ENCODE peak calls at places on chromosomes 2 and 18, in eight cellular contexts. F is stimulated activated CD4-positive, alpha-beta T cell treated with anti-CD3 and anti-CD28 coated beads, Interleukin-1b, Interleukin-23, amount 100 ng/mL, for 24 hours; K is T-helper 9 cell; U is activated gamma-delta T cell treated with Interleukin-2 at 50 U/mL for 16 hours; V is neural crest cell; C is heart right ventricle; S is GM10248; G is pons. R is an unnamed sample.

GRCh38 chr18:12287684-12288405 is 20.2 kb upstream of the TUBB6 start:
- DNase-seq in C (peak; percentile 74), G (no peak), K (no peak), V (no peak), F (no peak), U (no peak), S (no peak), R (no peak)

GRCh38 chr2:38509322-38509946 is 93.3 kb downstream of the HNRNPLL start:
- DNase-seq in F (no peak), U (no peak), V (no peak), S (no peak), G (no peak), K (no peak), C (no peak), R (no peak)

GRCh38 chr2:168999668-169000213 is 31.4 kb downstream of the ABCB11 start:
- DNase-seq in C (no peak), U (no peak), S (no peak), K (no peak), V (no peak), F (no peak), G (no peak), R (no peak)

GRCh38 chr2:112322919-112323318 is 47.5 kb downstream of the ZC3H6 start:
- DNase-seq in U (no peak), C (no peak), S (no peak), G (no peak), K (no peak), V (no peak), F (no peak), R (no peak)

GRCh38 chr2:49271060-49271665 is 116.8 kb upstream of the FSHR start:
- DNase-seq in V (no peak), G (no peak), S (no peak), U (no peak), F (no peak), C (no peak), K (no peak), R (no peak)

GRCh38 chr2:16728742-16729141 is 63.1 kb upstream of the CYRIA start:
- DNase-seq in V (no peak), S (no peak), K (no peak), G (no peak), F (no peak), U (no peak), C (no peak), R (no peak)

GRCh38 chr2:128835974-128836373 is 517.3 kb upstream of the HS6ST1 start:
- DNase-seq in S (no peak), F (no peak), C (no peak), K (no peak), U (no peak), G (no peak), V (no peak), R (no peak)

GRCh38 chr18:23223641-23224040 is 88.4 kb downstream of the CABLES1 start:
- DNase-seq in F (no peak), G (no peak), C (no peak), U (no peak), V (no peak), K (no peak), S (no peak), R (no peak)

GRCh38 chr2:205766765-205767359 is 84.6 kb downstream of the NRP2 start:
- DNase-seq in S (peak; percentile 62), F (peak; percentile 41), K (peak; percentile 22), U (peak; percentile 49), C (peak; percentile 50), G (peak; percentile 60), V (peak; percentile 53), R (peak; percentile 55)

GRCh38 chr2:179020156-179020750 is 29.7 kb downstream of the CCDC141 start:
- DNase-seq in G (no peak), U (no peak), F (peak; percentile 7), V (peak; percentile 16), K (peak; percentile 1), S (peak; percentile 23), C (peak; percentile 20), R (no peak)

GRCh38 chr18:68172842-68173549 is 541.9 kb downstream of the TMX3 start:
- DNase-seq in G (no peak), S (no peak), F (no peak), V (peak; percentile 4), K (no peak), C (no peak), U (no peak), R (no peak)

GRCh38 chr2:8412586-8412985 is 269.3 kb upstream of the ID2 start:
- DNase-seq in V (no peak), C (peak; percentile 27), G (peak; percentile 47), K (no peak), U (no peak), S (no peak), F (no peak), R (no peak)

R was measured in nucleus accumbens.